ENCODE peak calls at places on chromosomes 3 and 15, in nine cellular contexts. T is IMR-90; Q is CD8-positive, alpha-beta T cell; A is right lobe of liver; M is neural progenitor cell; O is CD4-positive, CD25-positive, alpha-beta regulatory T cell; C is osteoblast; W is CD4-positive, alpha-beta memory T cell; Z is aorta. V is an unnamed sample. For H3K4me1, the result is how much of the 10 kb centered on the place peaks cover.

GRCh38 chr3:28850186-28850585 is 430.7 kb upstream of the RBMS3 start:
- DNase-seq in M (no peak), Z (no peak), C (no peak), T (no peak), Q (no peak), A (no peak), O (no peak), W (no peak), V (no peak)

GRCh38 chr3:59482684-59483083 is 432.9 kb upstream of the CFAP20DC start:
- DNase-seq in M (no peak), W (no peak), A (no peak), T (no peak), Z (no peak), O (no peak), C (no peak), Q (no peak), V (no peak)

GRCh38 chr15:55552926-55553325 is 35.2 kb downstream of the PYGO1 start:
- DNase-seq in Q (no peak), T (peak), A (no peak), M (peak), W (no peak), O (no peak), Z (peak), C (peak), V (no peak)

GRCh38 chr3:193943200-193943599 is 192.7 kb upstream of the HES1 start:
- DNase-seq in C (peak), M (peak), Z (no peak), Q (no peak), T (no peak), A (no peak), O (no peak), W (no peak), V (peak)

GRCh38 chr3:114392831-114393230 is 99.0 kb downstream of the TIGIT start:
- DNase-seq in C (no peak), Q (no peak), Z (no peak), O (no peak), A (no peak), M (no peak), W (no peak), T (no peak), V (no peak)

GRCh38 chr3:48232734-48233133 is 8.2 kb upstream of the ZNF589 start:
- DNase-seq in M (peak), A (no peak), T (peak), C (peak), Z (peak), Q (peak), O (peak), W (peak), V (peak)

GRCh38 chr3:13204177-13204581 is 130.9 kb upstream of the IQSEC1 start:
- DNase-seq in A (peak), O (no peak), C (peak), T (no peak), W (no peak), M (no peak), Z (peak), Q (no peak), V (peak)

GRCh38 chr3:9727041-9727595 is 4.4 kb upstream of the BRPF1 start:
- DNase-seq in W (peak), T (no peak), Z (no peak), A (no peak), M (peak), Q (peak), O (peak), C (no peak), V (no peak)

GRCh38 chr3:155101398-155101797 is 21.3 kb downstream of the MME start:
- DNase-seq in W (no peak), Z (no peak), T (peak), A (no peak), Q (no peak), O (no peak), C (no peak), M (no peak), V (no peak)

GRCh38 chr3:49781415-49782199 is 4.7 kb downstream of the IP6K1 start:
- DNase-seq in O (no peak), C (peak), Q (no peak), M (peak), A (peak), Z (no peak), W (no peak), T (no peak), V (no peak)

GRCh38 chr3:44065311-44065710 is 176.4 kb upstream of the TOPAZ1 start:
- DNase-seq in T (no peak), Z (no peak), Q (no peak), M (no peak), A (no peak), O (no peak), C (peak), W (no peak), V (peak)

GRCh38 chr3:138135141-138135832 is 3.1 kb upstream of the A4GNT start:
- DNase-seq in Z (no peak), Q (no peak), W (no peak), T (no peak), O (no peak), M (no peak), A (no peak), C (no peak), V (no peak)

GRCh38 chr3:65902304-65902793 is 136.4 kb downstream of the MAGI1 start:
- DNase-seq in M (peak), O (no peak), Q (no peak), T (no peak), W (no peak), C (no peak), Z (no peak), A (no peak), V (no peak)

GRCh38 chr3:45218578-45219390 is 7.3 kb downstream of the TMEM158 start:
- DNase-seq in M (no peak), Q (no peak), O (no peak), T (peak), A (no peak), C (peak), W (no peak), Z (no peak), V (no peak)

GRCh38 chr3:24492971-24493551 is 1.6 kb downstream of the THRB start:
- DNase-seq in T (no peak), M (no peak), O (no peak), W (no peak), A (no peak), Q (no peak), C (no peak), Z (no peak), V (no peak)

GRCh38 chr15:20280933-20281463 is 260.6 kb downstream of the GOLGA6L6 start:
- DNase-seq in O (no peak), A (no peak), Z (peak), C (peak), T (no peak), Q (no peak), M (no peak), W (no peak), V (peak)

GRCh38 chr3:23094890-23095462 is 108.2 kb upstream of the UBE2E2 start:
- DNase-seq in A (no peak), W (no peak), C (no peak), Z (no peak), T (peak), O (no peak), M (no peak), Q (no peak), V (no peak)

GRCh38 chr3:115552007-115552406 is 71.3 kb upstream of the GAP43 start:
- DNase-seq in O (no peak), T (no peak), Z (no peak), W (no peak), C (no peak), A (no peak), M (no peak), Q (no peak), V (no peak)

GRCh38 chr3:98763076-98763475 is at the start of gene ST3GAL6:
- DNase-seq in Q (no peak), M (no peak), C (no peak), W (no peak), T (peak), O (no peak), Z (no peak), A (peak), V (peak)

GRCh38 chr3:13352621-13353131 is 67.4 kb downstream of the NUP210 start:
- DNase-seq in Z (no peak), M (no peak), W (no peak), C (peak), O (peak), A (no peak), Q (no peak), T (peak), V (no peak)

GRCh38 chr15:75207618-75208500 is 6.2 kb downstream of the C15orf39 start:
- DNase-seq in A (no peak), W (no peak), Z (no peak), T (no peak), C (no peak), O (no peak), Q (no peak), M (no peak), V (no peak)

GRCh38 chr3:192563417-192563816 is 163.9 kb downstream of the FGF12 start:
- DNase-seq in Q (no peak), W (no peak), Z (no peak), M (no peak), A (no peak), T (no peak), O (no peak), C (no peak), V (no peak)

GRCh38 chr15:41401904-41402267 is 410 bp downstream of the NDUFAF1 start:
- DNase-seq in T (no peak), A (no peak), Q (no peak), M (no peak), C (no peak), W (no peak), O (no peak), Z (no peak), V (no peak)

GRCh38 chr3:150345021-150345538 is 63.0 kb upstream of the TSC22D2 start:
- DNase-seq in M (peak), C (no peak), O (no peak), Q (no peak), A (no peak), Z (no peak), W (no peak), T (no peak), V (no peak)

GRCh38 chr3:8887435-8888295 is 75.6 kb downstream of the RAD18 start:
- DNase-seq in Q (no peak), A (no peak), T (no peak), O (no peak), C (no peak), M (no peak), W (no peak), Z (no peak), V (no peak)

GRCh38 chr3:79367066-79367465 is 400.7 kb downstream of the ROBO1 start:
- DNase-seq in O (no peak), C (no peak), W (no peak), T (peak), Q (no peak), M (no peak), Z (no peak), A (no peak), V (no peak)

GRCh38 chr3:43695443-43695842 is 4.7 kb downstream of the ABHD5 start:
- DNase-seq in Q (no peak), Z (no peak), C (no peak), O (no peak), M (no peak), W (no peak), T (peak), A (no peak), V (no peak)

GRCh38 chr3:32434206-32434605 is 42.6 kb downstream of the CMTM7 start:
- DNase-seq in C (no peak), Q (no peak), Z (no peak), O (no peak), W (no peak), M (no peak), A (no peak), T (no peak), V (no peak)

GRCh38 chr3:188827078-188827477 is 344.7 kb upstream of the TPRG1 start:
- DNase-seq in M (no peak), Z (no peak), C (no peak), T (no peak), A (no peak), Q (no peak), W (no peak), O (no peak), V (no peak)
- H3K4me1 ChIP-seq in M (under half), Z (under half), C (under half), T (under half), A (under half), Q (under half), W (under half), O (under half), V (under half)

GRCh38 chr3:46926447-46926846 is 48.9 kb downstream of the PTH1R start:
- DNase-seq in C (peak), O (no peak), A (peak), T (no peak), W (no peak), Q (no peak), Z (peak), M (no peak), V (no peak)
- H3K4me1 ChIP-seq in C (under half), O (under half), A (under half), T (under half), W (half or more), Q (under half), Z (under half), M (under half), V (half or more)

DNA sequence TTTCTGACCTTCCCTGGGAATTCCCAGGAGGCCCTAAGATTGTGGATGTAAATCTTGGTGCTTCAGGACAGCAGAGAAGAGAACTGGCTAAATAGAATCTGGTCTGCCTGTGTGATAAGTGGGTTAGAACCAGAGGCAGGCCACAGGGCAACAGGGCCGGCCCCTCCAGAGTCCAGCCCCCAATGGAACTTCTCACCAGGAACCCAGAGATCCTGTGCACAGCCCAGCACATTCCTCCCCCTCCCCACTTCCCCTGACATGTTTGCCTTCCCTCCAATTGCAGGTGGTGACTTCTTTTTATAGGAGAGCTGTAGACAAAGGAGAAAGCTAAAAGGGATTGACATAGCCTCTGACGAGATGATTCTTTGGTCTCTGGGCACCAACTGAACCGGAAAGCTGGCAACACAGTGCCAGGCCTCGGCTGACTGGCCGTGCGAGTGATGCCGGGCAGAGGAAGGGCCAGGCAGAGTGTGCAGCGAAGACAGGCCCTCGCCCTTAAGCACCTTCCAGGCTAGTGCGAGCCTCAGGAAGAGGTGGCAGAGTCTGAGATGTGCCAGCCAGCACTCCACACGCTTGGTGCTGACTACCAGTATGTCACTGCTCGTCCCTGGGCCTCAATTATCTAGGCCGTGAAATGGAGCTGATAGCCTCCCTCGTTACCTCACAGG is 19.3 kb upstream of the SKOR1 start:
- DNase-seq in M (peak), T (no peak), O (no peak), Z (no peak), C (no peak), W (no peak), Q (no peak), A (no peak), V (no peak)
- H3K4me1 ChIP-seq in M (under half), T (under half), O (under half), Z (under half), C (under half), W (under half), Q (under half), A (under half), V (under half)

GRCh38 chr3:191333481-191333880 is 3.2 kb upstream of the UTS2B start:
- DNase-seq in M (no peak), A (no peak), W (no peak), Z (no peak), C (no peak), O (no peak), T (no peak), Q (no peak), V (no peak)

GRCh38 chr3:191336833-191337232 is 6.5 kb upstream of the UTS2B start:
- DNase-seq in M (no peak), Q (no peak), O (no peak), T (no peak), W (no peak), A (no peak), C (no peak), Z (no peak), V (no peak)

GRCh38 chr3:191331443-191331842 is 1.1 kb upstream of the UTS2B start:
- DNase-seq in Q (no peak), W (no peak), M (no peak), O (no peak), A (no peak), Z (no peak), C (no peak), T (peak), V (no peak)

GRCh38 chr3:191338177-191338488 is 7.8 kb upstream of the UTS2B start:
- DNase-seq in W (no peak), Q (no peak), Z (no peak), A (no peak), O (no peak), C (no peak), M (no peak), T (no peak), V (no peak)

GRCh38 chr3:191334359-191334893 is 4.1 kb upstream of the UTS2B start:
- DNase-seq in C (no peak), M (no peak), Q (no peak), Z (no peak), O (no peak), T (no peak), W (no peak), A (no peak), V (no peak)
- H3K4me1 ChIP-seq in C (under half), M (under half), Q (under half), Z (under half), O (under half), T (under half), W (under half), A (under half), V (under half)

GRCh38 chr15:58438111-58438510 is 6.3 kb downstream of the LIPC start:
- DNase-seq in Z (no peak), M (no peak), Q (no peak), T (no peak), W (no peak), A (no peak), O (no peak), C (no peak), V (no peak)
- H3K4me1 ChIP-seq in Z (under half), M (under half), Q (under half), T (under half), W (under half), A (under half), O (under half), C (under half), V (under half)

GRCh38 chr3:181713673-181714270 is 2.0 kb downstream of the SOX2 start:
- DNase-seq in Q (no peak), M (no peak), W (no peak), Z (no peak), T (no peak), C (no peak), A (no peak), O (no peak), V (no peak)
- H3K4me1 ChIP-seq in Q (under half), M (under half), W (under half), Z (under half), T (under half), C (under half), A (under half), O (under half), V (under half)

GRCh38 chr3:42159147-42159546 is 68.0 kb downstream of the TRAK1 start:
- DNase-seq in O (no peak), A (no peak), W (no peak), M (no peak), Z (no peak), T (no peak), C (no peak), Q (no peak), V (no peak)

GRCh38 chr3:42162462-42162861 is 71.3 kb downstream of the TRAK1 start:
- DNase-seq in T (no peak), O (no peak), Z (no peak), M (no peak), W (no peak), C (no peak), Q (no peak), A (no peak), V (no peak)

GRCh38 chr3:42157915-42158538 is 66.9 kb downstream of the TRAK1 start:
- DNase-seq in W (no peak), A (no peak), M (no peak), O (peak), Q (no peak), T (peak), C (no peak), Z (no peak), V (no peak)

GRCh38 chr3:42161050-42161935 is 70.1 kb downstream of the TRAK1 start:
- DNase-seq in W (no peak), C (peak), Q (no peak), A (no peak), T (peak), Z (no peak), O (no peak), M (no peak), V (no peak)

DNA sequence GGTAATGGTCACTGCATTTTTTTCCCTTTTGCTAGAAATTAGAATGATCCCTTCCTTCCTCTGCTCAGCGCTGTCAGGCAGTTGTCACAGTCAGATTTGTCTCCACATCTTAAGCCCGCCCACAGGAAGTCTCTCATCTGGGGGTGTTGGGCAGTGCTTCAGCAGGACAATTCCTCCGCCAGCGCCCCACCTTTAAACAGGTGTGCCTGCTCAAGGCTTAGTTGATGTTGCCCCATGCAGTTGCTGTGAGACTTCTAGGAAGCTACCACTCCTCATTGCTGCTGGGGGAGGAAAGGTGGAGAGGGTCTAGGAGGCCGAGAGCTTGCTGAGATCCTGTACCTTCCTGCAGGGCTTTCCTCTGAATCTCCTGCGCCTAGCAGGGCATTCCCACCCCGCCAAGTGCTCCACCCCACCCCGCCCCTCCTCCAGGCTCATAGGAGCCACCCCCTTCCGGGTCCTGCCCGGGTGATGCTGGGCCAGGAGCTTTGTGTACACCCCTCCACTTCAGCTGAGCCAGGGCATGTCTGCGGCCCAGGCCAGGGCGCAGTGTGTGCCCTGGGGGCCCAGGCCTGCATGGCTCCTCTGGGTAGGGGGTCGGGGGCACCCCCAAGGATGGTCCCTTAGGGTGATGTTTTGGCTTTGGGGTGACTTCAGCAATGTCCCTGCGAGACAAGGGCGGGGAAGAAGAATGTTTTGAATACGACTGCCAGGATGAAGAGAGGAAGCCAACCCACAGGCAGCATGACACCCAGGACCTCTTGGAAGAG is 68.7 kb downstream of the TRAK1 start:
- DNase-seq in C (peak), Q (peak), Z (no peak), T (no peak), O (peak), M (peak), A (no peak), W (peak), V (peak)
- H3K4me1 ChIP-seq in C (under half), Q (under half), Z (under half), T (under half), O (under half), M (under half), A (under half), W (under half), V (under half)

DNA sequence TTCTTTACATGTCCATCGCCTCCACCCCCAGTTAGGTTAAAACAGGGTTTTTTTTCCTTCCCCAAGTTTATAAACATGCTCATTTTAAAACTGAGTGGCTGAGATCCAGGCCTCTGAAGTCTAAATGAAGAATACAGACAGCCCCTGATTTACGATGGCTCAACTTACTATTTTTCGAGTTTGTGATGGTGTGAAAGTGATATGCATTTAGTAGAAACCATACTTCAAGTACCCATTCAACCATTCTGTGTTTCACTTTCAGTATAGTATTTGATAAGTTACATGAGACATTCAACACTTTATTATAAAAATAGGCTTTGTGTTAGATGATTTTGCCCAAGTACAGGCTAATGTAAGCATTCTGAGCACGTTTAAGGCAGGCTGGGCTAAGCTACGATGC is 30.5 kb upstream of the GNB5 start:
- DNase-seq in C (no peak), W (peak), Q (no peak), A (no peak), M (no peak), O (peak), T (no peak), Z (no peak), V (no peak)
- H3K4me1 ChIP-seq in C (under half), W (under half), Q (under half), A (under half), M (under half), O (under half), T (under half), Z (under half), V (under half)

DNA sequence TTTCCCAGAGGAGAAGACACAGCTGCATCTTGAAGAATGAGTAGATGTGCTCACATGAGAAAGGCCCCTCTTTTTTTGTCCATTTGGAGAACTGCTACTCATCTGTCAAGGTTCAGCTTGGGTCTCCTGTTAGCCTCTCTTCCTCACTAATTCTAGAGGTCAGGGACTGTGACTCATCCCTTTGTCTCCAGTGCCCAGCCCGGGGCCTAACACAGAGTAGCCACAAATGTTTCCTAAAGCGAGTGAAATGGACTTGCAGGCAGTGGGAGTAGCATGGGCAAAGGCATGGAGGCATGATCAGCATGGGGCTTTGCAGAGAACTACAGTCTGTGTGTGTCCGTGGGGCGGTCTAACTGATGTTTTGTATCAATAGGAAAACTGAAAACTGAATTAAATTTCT is 33.9 kb upstream of the MRPS22 start:
- DNase-seq in W (no peak), A (no peak), O (no peak), C (no peak), Z (no peak), Q (no peak), M (no peak), T (no peak), V (no peak)
- H3K4me1 ChIP-seq in W (under half), A (under half), O (under half), C (under half), Z (under half), Q (under half), M (under half), T (under half), V (under half)

V was measured in upper lobe of left lung.